ENCODE peak calls at places on chromosomes 3 and 15, in four cellular contexts. H is T-helper 1 cell, N is activated T-cell treated with anti-CD3 and anti-CD28 coated beads for 1 hour, O is NCI-H524 treated with DMSO at 0.1 percent for 48 hours. K is an unnamed sample.

GRCh38 chr3:53030864-53031445 is 14.9 kb downstream of the SFMBT1 start:
- DNase-seq in O (no peak), N (peak; percentile 25), H (no peak), K (peak; percentile 53)

GRCh38 chr3:38601971-38602550 is 47.4 kb downstream of the SCN5A start:
- DNase-seq in H (no peak), O (peak; percentile 98), N (no peak), K (no peak)

GRCh38 chr15:71301958-71302621 is 186.8 kb downstream of the THSD4 start:
- DNase-seq in N (no peak), O (no peak), H (no peak), K (no peak)

GRCh38 chr3:79236488-79236887 is 531.3 kb downstream of the ROBO1 start:
- DNase-seq in H (no peak), N (no peak), O (no peak), K (no peak)

GRCh38 chr15:34217587-34218225 is 7.1 kb upstream of the EMC4 start:
- DNase-seq in N (no peak), H (no peak), O (no peak), K (no peak)

GRCh38 chr3:28752290-28752689 is 403.7 kb upstream of the AZI2 start:
- DNase-seq in H (no peak), N (no peak), O (no peak), K (no peak)

GRCh38 chr3:101567528-101568317 is 6.1 kb downstream of the TRMT10C start:
- DNase-seq in N (no peak), O (no peak), H (no peak), K (no peak)

GRCh38 chr15:21261965-21262850 is 178.1 kb downstream of the POTEB3 start:
- DNase-seq in O (no peak), H (peak; percentile 25), N (no peak), K (peak; percentile 7)

GRCh38 chr3:110521019-110521418 is 550.6 kb upstream of the NECTIN3 start:
- DNase-seq in H (no peak), O (no peak), N (no peak), K (no peak)

GRCh38 chr3:159764211-159765024 is 224.2 kb upstream of the IL12A start:
- DNase-seq in O (peak; percentile 79), H (no peak), N (no peak), K (no peak)

GRCh38 chr3:107938128-107938527 is 152.7 kb downstream of the CD47 start:
- DNase-seq in N (no peak), H (no peak), O (peak; percentile 4), K (no peak)

GRCh38 chr3:174431717-174432116 is 427.4 kb upstream of the NAALADL2 start:
- DNase-seq in N (no peak), H (no peak), O (no peak), K (no peak)

GRCh38 chr3:190180268-190180667 is 59.6 kb upstream of the P3H2 start:
- DNase-seq in N (no peak), O (no peak), H (no peak), K (no peak)

GRCh38 chr3:67804545-67804944 is 150.1 kb upstream of the SUCLG2 start:
- DNase-seq in H (no peak), O (no peak), N (no peak), K (no peak)

GRCh38 chr15:47182818-47183217 is 534.5 kb upstream of the SEMA6D start:
- DNase-seq in N (no peak), O (no peak), H (no peak), K (no peak)

GRCh38 chr15:27454281-27455060 is 483.5 kb downstream of the GABRG3 start:
- DNase-seq in H (no peak), N (no peak), O (no peak), K (no peak)

GRCh38 chr3:185552358-185552877 is at the start of gene LIPH:
- DNase-seq in H (no peak), N (no peak), O (no peak), K (no peak)

GRCh38 chr15:91165850-91166249 is 65.8 kb downstream of the SV2B start:
- DNase-seq in H (no peak), O (no peak), N (no peak), K (no peak)

GRCh38 chr3:63934484-63934883 is 22.3 kb upstream of the SCAANT1 start:
- DNase-seq in O (no peak), H (no peak), N (no peak), K (no peak)

GRCh38 chr15:39054128-39054732 is 489.6 kb upstream of the RASGRP1 start:
- DNase-seq in N (no peak), H (no peak), O (no peak), K (no peak)

GRCh38 chr15:70133296-70133695 is 35.6 kb upstream of the TLE3 start:
- DNase-seq in N (no peak), O (no peak), H (no peak), K (no peak)

GRCh38 chr15:66698318-66698961 is 3.6 kb upstream of the SMAD6 start:
- DNase-seq in N (no peak), O (peak; percentile 72), H (no peak), K (no peak)

GRCh38 chr3:25493786-25494185 is 65.7 kb downstream of the RARB start:
- DNase-seq in H (no peak), N (no peak), O (no peak), K (no peak)

GRCh38 chr15:77633913-77634265 is 1.2 kb upstream of the LINGO1 start:
- DNase-seq in O (no peak), N (no peak), H (no peak), K (no peak)

GRCh38 chr3:65936908-65937638 is 101.6 kb downstream of the MAGI1 start:
- DNase-seq in N (no peak), O (no peak), H (no peak), K (no peak)

GRCh38 chr3:33424606-33425453 is 15.4 kb downstream of the UBP1 start:
- DNase-seq in N (no peak), O (no peak), H (no peak), K (no peak)

GRCh38 chr3:132781922-132782321 is 59.7 kb upstream of the NPHP3 start:
- DNase-seq in H (no peak), N (no peak), O (no peak), K (no peak)

GRCh38 chr15:70801111-70801510 is 37.8 kb upstream of the UACA start:
- DNase-seq in O (no peak), H (no peak), N (no peak), K (no peak)